ENCODE peak calls at places on chromosomes 7 and 10, in seven cellular contexts. One of them, this sample, is unnamed.

GRCh38 chr10:33657154-33657900 is 322.9 kb upstream of the NRP1 start:
- DNase-seq in renal cortical epithelial cell: peak; percentile 56
- DNase-seq in nucleus accumbens: no peak
- DNase-seq in epithelial cell of esophagus: no peak
- DNase-seq in EH: peak; percentile 67
- DNase-seq in activated T-cell treated with anti-CD3 and anti-CD28 coated beads for 24 hours: no peak
- DNase-seq in neural crest cell: no peak
- DNase-seq in this sample: no peak

GRCh38 chr10:86687750-86688149 is 19.4 kb downstream of the LDB3 start:
- DNase-seq in renal cortical epithelial cell: peak; percentile 48
- DNase-seq in nucleus accumbens: no peak
- DNase-seq in epithelial cell of esophagus: no peak
- DNase-seq in EH: peak; percentile 95
- DNase-seq in activated T-cell treated with anti-CD3 and anti-CD28 coated beads for 24 hours: no peak
- DNase-seq in neural crest cell: no peak
- DNase-seq in this sample: no peak

GRCh38 chr7:51062222-51062987 is 254.2 kb downstream of the COBL start:
- DNase-seq in renal cortical epithelial cell: no peak
- DNase-seq in nucleus accumbens: peak; percentile 34
- DNase-seq in epithelial cell of esophagus: peak; percentile 26
- DNase-seq in EH: no peak
- DNase-seq in activated T-cell treated with anti-CD3 and anti-CD28 coated beads for 24 hours: no peak
- DNase-seq in neural crest cell: no peak
- DNase-seq in this sample: no peak

GRCh38 chr7:126700807-126701604 is 551.7 kb downstream of the GRM8 start:
- DNase-seq in renal cortical epithelial cell: peak; percentile 97
- DNase-seq in nucleus accumbens: peak; percentile 15
- DNase-seq in epithelial cell of esophagus: peak; percentile 99
- DNase-seq in EH: peak; percentile 87
- DNase-seq in activated T-cell treated with anti-CD3 and anti-CD28 coated beads for 24 hours: peak; percentile 32
- DNase-seq in neural crest cell: peak; percentile 37
- DNase-seq in this sample: peak; percentile 93

GRCh38 chr7:123624527-123625183 is 23.0 kb downstream of the ASB15 start:
- DNase-seq in renal cortical epithelial cell: peak; percentile 16
- DNase-seq in nucleus accumbens: no peak
- DNase-seq in epithelial cell of esophagus: peak; percentile 63
- DNase-seq in EH: peak; percentile 42
- DNase-seq in activated T-cell treated with anti-CD3 and anti-CD28 coated beads for 24 hours: peak; percentile 23
- DNase-seq in neural crest cell: peak; percentile 32
- DNase-seq in this sample: no peak

GRCh38 chr10:77493851-77494788 is 143.5 kb downstream of the KCNMA1 start:
- DNase-seq in renal cortical epithelial cell: peak; percentile 34
- DNase-seq in nucleus accumbens: no peak
- DNase-seq in epithelial cell of esophagus: peak; percentile 34
- DNase-seq in EH: peak; percentile 59
- DNase-seq in activated T-cell treated with anti-CD3 and anti-CD28 coated beads for 24 hours: no peak
- DNase-seq in neural crest cell: peak; percentile 14
- DNase-seq in this sample: no peak

GRCh38 chr7:157446322-157446721 is 109.5 kb downstream of the DNAJB6 start:
- DNase-seq in renal cortical epithelial cell: no peak
- DNase-seq in nucleus accumbens: no peak
- DNase-seq in epithelial cell of esophagus: no peak
- DNase-seq in EH: no peak
- DNase-seq in activated T-cell treated with anti-CD3 and anti-CD28 coated beads for 24 hours: no peak
- DNase-seq in neural crest cell: no peak
- DNase-seq in this sample: no peak

GRCh38 chr10:239109-239508 is 103.9 kb downstream of the ZMYND11 start:
- DNase-seq in renal cortical epithelial cell: peak; percentile 9
- DNase-seq in nucleus accumbens: no peak
- DNase-seq in epithelial cell of esophagus: peak; percentile 90
- DNase-seq in EH: peak; percentile 4
- DNase-seq in activated T-cell treated with anti-CD3 and anti-CD28 coated beads for 24 hours: no peak
- DNase-seq in neural crest cell: no peak
- DNase-seq in this sample: peak; percentile 46

GRCh38 chr7:93148135-93148534 is at the start of gene SAMD9L:
- DNase-seq in renal cortical epithelial cell: peak; percentile 41
- DNase-seq in nucleus accumbens: no peak
- DNase-seq in epithelial cell of esophagus: peak; percentile 20
- DNase-seq in EH: peak; percentile 35
- DNase-seq in activated T-cell treated with anti-CD3 and anti-CD28 coated beads for 24 hours: no peak
- DNase-seq in neural crest cell: no peak
- DNase-seq in this sample: no peak

GRCh38 chr7:143239822-143240221 is 18.0 kb downstream of the TAS2R40 start:
- DNase-seq in renal cortical epithelial cell: no peak
- DNase-seq in nucleus accumbens: no peak
- DNase-seq in epithelial cell of esophagus: peak; percentile 40
- DNase-seq in EH: peak; percentile 66
- DNase-seq in activated T-cell treated with anti-CD3 and anti-CD28 coated beads for 24 hours: no peak
- DNase-seq in neural crest cell: no peak
- DNase-seq in this sample: no peak

GRCh38 chr10:785539-786214 is 96.2 kb upstream of the DIP2C start:
- DNase-seq in renal cortical epithelial cell: no peak
- DNase-seq in nucleus accumbens: no peak
- DNase-seq in epithelial cell of esophagus: no peak
- DNase-seq in EH: no peak
- DNase-seq in activated T-cell treated with anti-CD3 and anti-CD28 coated beads for 24 hours: no peak
- DNase-seq in neural crest cell: no peak
- DNase-seq in this sample: no peak

GRCh38 chr7:19754521-19755116 is 18.8 kb downstream of the TMEM196 start:
- DNase-seq in renal cortical epithelial cell: peak; percentile 67
- DNase-seq in nucleus accumbens: no peak
- DNase-seq in epithelial cell of esophagus: peak; percentile 52
- DNase-seq in EH: peak; percentile 32
- DNase-seq in activated T-cell treated with anti-CD3 and anti-CD28 coated beads for 24 hours: no peak
- DNase-seq in neural crest cell: peak; percentile 5
- DNase-seq in this sample: no peak

GRCh38 chr7:5699951-5700384 is 81.5 kb downstream of the RNF216 start:
- DNase-seq in renal cortical epithelial cell: peak; percentile 32
- DNase-seq in nucleus accumbens: peak; percentile 69
- DNase-seq in epithelial cell of esophagus: no peak
- DNase-seq in EH: no peak
- DNase-seq in activated T-cell treated with anti-CD3 and anti-CD28 coated beads for 24 hours: peak; percentile 57
- DNase-seq in neural crest cell: no peak
- DNase-seq in this sample: no peak

GRCh38 chr7:100102950-100103840 is 1.8 kb downstream of the AP4M1 start:
- DNase-seq in renal cortical epithelial cell: peak; percentile 58
- DNase-seq in nucleus accumbens: no peak
- DNase-seq in epithelial cell of esophagus: no peak
- DNase-seq in EH: peak; percentile 93
- DNase-seq in activated T-cell treated with anti-CD3 and anti-CD28 coated beads for 24 hours: no peak
- DNase-seq in neural crest cell: no peak
- DNase-seq in this sample: no peak

GRCh38 chr7:139706837-139707236 is 71.0 kb downstream of the HIPK2 start:
- DNase-seq in renal cortical epithelial cell: no peak
- DNase-seq in nucleus accumbens: no peak
- DNase-seq in epithelial cell of esophagus: no peak
- DNase-seq in EH: no peak
- DNase-seq in activated T-cell treated with anti-CD3 and anti-CD28 coated beads for 24 hours: no peak
- DNase-seq in neural crest cell: no peak
- DNase-seq in this sample: no peak

GRCh38 chr10:32140403-32140802 is 84.2 kb upstream of the KIF5B start:
- DNase-seq in renal cortical epithelial cell: no peak
- DNase-seq in nucleus accumbens: no peak
- DNase-seq in epithelial cell of esophagus: no peak
- DNase-seq in EH: no peak
- DNase-seq in activated T-cell treated with anti-CD3 and anti-CD28 coated beads for 24 hours: no peak
- DNase-seq in neural crest cell: no peak
- DNase-seq in this sample: no peak

GRCh38 chr7:15461576-15461975 is 100.2 kb downstream of the AGMO start:
- DNase-seq in renal cortical epithelial cell: peak; percentile 52
- DNase-seq in nucleus accumbens: no peak
- DNase-seq in epithelial cell of esophagus: peak; percentile 70
- DNase-seq in EH: peak; percentile 96
- DNase-seq in activated T-cell treated with anti-CD3 and anti-CD28 coated beads for 24 hours: no peak
- DNase-seq in neural crest cell: no peak
- DNase-seq in this sample: no peak

GRCh38 chr7:98618786-98619185 is 1.7 kb downstream of the NPTX2 start:
- DNase-seq in renal cortical epithelial cell: no peak
- DNase-seq in nucleus accumbens: no peak
- DNase-seq in epithelial cell of esophagus: peak; percentile 13
- DNase-seq in EH: no peak
- DNase-seq in activated T-cell treated with anti-CD3 and anti-CD28 coated beads for 24 hours: no peak
- DNase-seq in neural crest cell: no peak
- DNase-seq in this sample: no peak

GRCh38 chr10:29471483-29471859 is 163.3 kb downstream of the SVIL start:
- DNase-seq in renal cortical epithelial cell: peak; percentile 86
- DNase-seq in nucleus accumbens: no peak
- DNase-seq in epithelial cell of esophagus: peak; percentile 79
- DNase-seq in EH: peak; percentile 89
- DNase-seq in activated T-cell treated with anti-CD3 and anti-CD28 coated beads for 24 hours: no peak
- DNase-seq in neural crest cell: no peak
- DNase-seq in this sample: peak; percentile 60

GRCh38 chr10:86699125-86699524 is 30.8 kb downstream of the LDB3 start:
- DNase-seq in renal cortical epithelial cell: no peak
- DNase-seq in nucleus accumbens: no peak
- DNase-seq in epithelial cell of esophagus: no peak
- DNase-seq in EH: no peak
- DNase-seq in activated T-cell treated with anti-CD3 and anti-CD28 coated beads for 24 hours: no peak
- DNase-seq in neural crest cell: no peak
- DNase-seq in this sample: no peak

GRCh38 chr7:17183630-17184328 is 114.7 kb upstream of the AHR start:
- DNase-seq in renal cortical epithelial cell: no peak
- DNase-seq in nucleus accumbens: no peak
- DNase-seq in epithelial cell of esophagus: no peak
- DNase-seq in EH: peak; percentile 56
- DNase-seq in activated T-cell treated with anti-CD3 and anti-CD28 coated beads for 24 hours: no peak
- DNase-seq in neural crest cell: no peak
- DNase-seq in this sample: no peak

GRCh38 chr7:108581655-108582491 is 12.2 kb downstream of the DNAJB9 start:
- DNase-seq in renal cortical epithelial cell: peak; percentile 74
- DNase-seq in nucleus accumbens: no peak
- DNase-seq in epithelial cell of esophagus: no peak
- DNase-seq in EH: peak; percentile 60
- DNase-seq in activated T-cell treated with anti-CD3 and anti-CD28 coated beads for 24 hours: no peak
- DNase-seq in neural crest cell: no peak
- DNase-seq in this sample: no peak